ENCODE peak calls at places on chromosome 3, in four cellular contexts. One of them, this sample, is unnamed.

GRCh38 chr3:123046262-123046873 is 18.8 kb upstream of the SEMA5B start:
- DNase-seq in stimulated activated CD4-positive, alpha-beta T cell treated with anti-CD3 and anti-CD28 coated beads, TNF-alpha, amount 100 ng/mL, for 4 hours: no peak
- DNase-seq in T1000: peak
- DNase-seq in A673: peak
- DNase-seq in this sample: no peak

GRCh38 chr3:168047190-168047795 is 48.4 kb downstream of the GOLIM4 start:
- DNase-seq in stimulated activated CD4-positive, alpha-beta T cell treated with anti-CD3 and anti-CD28 coated beads, TNF-alpha, amount 100 ng/mL, for 4 hours: no peak
- DNase-seq in T1000: no peak
- DNase-seq in A673: peak
- DNase-seq in this sample: peak

GRCh38 chr3:23219552-23219951 is 16.4 kb downstream of the UBE2E2 start:
- DNase-seq in stimulated activated CD4-positive, alpha-beta T cell treated with anti-CD3 and anti-CD28 coated beads, TNF-alpha, amount 100 ng/mL, for 4 hours: no peak
- DNase-seq in T1000: no peak
- DNase-seq in A673: no peak
- DNase-seq in this sample: no peak

GRCh38 chr3:120528163-120528562 is 68.0 kb upstream of the NDUFB4 start:
- DNase-seq in stimulated activated CD4-positive, alpha-beta T cell treated with anti-CD3 and anti-CD28 coated beads, TNF-alpha, amount 100 ng/mL, for 4 hours: no peak
- DNase-seq in T1000: no peak
- DNase-seq in A673: no peak
- DNase-seq in this sample: no peak

GRCh38 chr3:141782386-141782932 is 19.3 kb downstream of the GRK7 start:
- DNase-seq in stimulated activated CD4-positive, alpha-beta T cell treated with anti-CD3 and anti-CD28 coated beads, TNF-alpha, amount 100 ng/mL, for 4 hours: no peak
- DNase-seq in T1000: no peak
- DNase-seq in A673: peak
- DNase-seq in this sample: no peak

GRCh38 chr3:126056681-126057546 is 27.0 kb downstream of the SLC41A3 start:
- DNase-seq in stimulated activated CD4-positive, alpha-beta T cell treated with anti-CD3 and anti-CD28 coated beads, TNF-alpha, amount 100 ng/mL, for 4 hours: no peak
- DNase-seq in T1000: no peak
- DNase-seq in A673: no peak
- DNase-seq in this sample: peak

GRCh38 chr3:116005404-116005803 is 382.1 kb downstream of the GAP43 start:
- DNase-seq in stimulated activated CD4-positive, alpha-beta T cell treated with anti-CD3 and anti-CD28 coated beads, TNF-alpha, amount 100 ng/mL, for 4 hours: no peak
- DNase-seq in T1000: peak
- DNase-seq in A673: peak
- DNase-seq in this sample: no peak

GRCh38 chr3:35659808-35660207 is 20.5 kb downstream of the ARPP21 start:
- DNase-seq in stimulated activated CD4-positive, alpha-beta T cell treated with anti-CD3 and anti-CD28 coated beads, TNF-alpha, amount 100 ng/mL, for 4 hours: no peak
- DNase-seq in T1000: no peak
- DNase-seq in A673: peak
- DNase-seq in this sample: no peak

GRCh38 chr3:112247900-112248299 is 46.1 kb downstream of the SLC9C1 start:
- DNase-seq in stimulated activated CD4-positive, alpha-beta T cell treated with anti-CD3 and anti-CD28 coated beads, TNF-alpha, amount 100 ng/mL, for 4 hours: no peak
- DNase-seq in T1000: no peak
- DNase-seq in A673: no peak
- DNase-seq in this sample: no peak

GRCh38 chr3:61118830-61119229 is 132.4 kb downstream of the FHIT start:
- DNase-seq in stimulated activated CD4-positive, alpha-beta T cell treated with anti-CD3 and anti-CD28 coated beads, TNF-alpha, amount 100 ng/mL, for 4 hours: no peak
- DNase-seq in T1000: no peak
- DNase-seq in A673: no peak
- DNase-seq in this sample: no peak

This sample was measured in K562.